ENCODE peak calls at places on chromosomes 5 and 9, in nine cellular contexts. Y is psoas muscle; A is neural progenitor cell; Z is NCI-H1436; K is AG04450; R is posterior vena cava; U is stimulated activated CD4-positive, alpha-beta T cell treated with anti-CD3 and anti-CD28 coated beads, Interleukin-1b, Interleukin-23, amount 100 ng/mL, for 24 hours; I is T-cell; O is RKO. M is an unnamed sample.
A peak's percentile ranks its signal among the peaks of the same experiment; 100 is the strongest.

GRCh38 chr5:1231354-1231905 is 6.2 kb downstream of the SLC6A18 start:
- DNase-seq in Z (peak; percentile 72), O (no peak), I (no peak), R (no peak), U (no peak), A (no peak), K (no peak), Y (no peak), M (no peak)

GRCh38 chr5:107853031-107853430 is 182.3 kb upstream of the EFNA5 start:
- DNase-seq in I (no peak), O (no peak), U (no peak), K (no peak), A (no peak), Y (no peak), Z (no peak), R (no peak), M (no peak)

GRCh38 chr5:4905674-4906528 is 234.2 kb upstream of the ADAMTS16 start:
- DNase-seq in Z (no peak), K (no peak), R (peak; percentile 92), U (no peak), I (no peak), Y (peak; percentile 65), A (peak; percentile 24), O (no peak), M (no peak)

GRCh38 chr5:176700239-176700847 is 53.1 kb downstream of the TSPAN17 start:
- DNase-seq in A (peak; percentile 81), O (no peak), Z (no peak), U (no peak), R (no peak), Y (no peak), K (no peak), I (no peak), M (no peak)

GRCh38 chr5:131221888-131222287 is 42.0 kb upstream of the CDC42SE2 start:
- DNase-seq in R (no peak), O (peak; percentile 50), Z (no peak), U (no peak), A (no peak), I (no peak), K (no peak), Y (no peak), M (no peak)

GRCh38 chr9:136316896-136317676 is 10.3 kb upstream of the GPSM1 start:
- DNase-seq in A (no peak), Y (no peak), R (no peak), I (no peak), Z (no peak), U (no peak), K (no peak), O (no peak), M (no peak)

GRCh38 chr9:94861589-94862241 is 135.2 kb downstream of the AOPEP start:
- DNase-seq in R (no peak), I (no peak), O (no peak), A (no peak), Y (no peak), K (peak; percentile 41), U (no peak), Z (no peak), M (no peak)

GRCh38 chr9:16001856-16002255 is 449.0 kb downstream of the CCDC171 start:
- DNase-seq in I (no peak), K (no peak), O (peak; percentile 33), Y (no peak), U (no peak), R (no peak), Z (no peak), A (no peak), M (no peak)

GRCh38 chr9:122821278-122821952 is 7.0 kb downstream of the PDCL start:
- DNase-seq in I (no peak), R (no peak), U (no peak), A (no peak), O (no peak), Y (peak; percentile 30), K (no peak), Z (no peak), M (no peak)

GRCh38 chr9:93059097-93059959 is 827 bp downstream of the SUSD3 start:
- DNase-seq in A (no peak), Y (no peak), K (no peak), O (no peak), Z (no peak), R (no peak), U (no peak), I (no peak), M (no peak)

GRCh38 chr5:130720355-130720754 is 444.7 kb downstream of the HINT1 start:
- DNase-seq in K (no peak), R (no peak), A (peak; percentile 71), O (peak; percentile 61), I (no peak), U (no peak), Y (no peak), Z (peak; percentile 9), M (no peak)

GRCh38 chr9:114687034-114687433 is 5.0 kb upstream of the TEX48 start:
- DNase-seq in R (no peak), K (no peak), I (no peak), U (no peak), Z (no peak), A (no peak), Y (no peak), O (peak; percentile 52), M (no peak)

GRCh38 chr5:172618574-172619365 is 22.3 kb upstream of the NEURL1B start:
- DNase-seq in A (no peak), K (no peak), I (no peak), R (peak; percentile 26), O (no peak), Y (no peak), U (no peak), Z (no peak), M (no peak)

GRCh38 chr9:113568481-113569321 is 105.2 kb downstream of the RGS3 start:
- DNase-seq in U (no peak), Z (no peak), A (no peak), R (peak; percentile 54), Y (peak; percentile 66), I (no peak), K (no peak), O (no peak), M (no peak)

GRCh38 chr5:149005077-149005892 is 57.6 kb downstream of the SH3TC2 start:
- DNase-seq in A (no peak), Y (no peak), U (no peak), Z (no peak), K (no peak), O (no peak), R (no peak), I (no peak), M (no peak)

GRCh38 chr5:10695055-10695649 is 65.9 kb downstream of the DAP start:
- DNase-seq in I (no peak), R (peak; percentile 87), K (no peak), U (no peak), A (peak; percentile 72), O (peak; percentile 72), Z (peak; percentile 28), Y (peak; percentile 62), M (no peak)

GRCh38 chr5:88140396-88140862 is 128.2 kb downstream of the TMEM161B start:
- DNase-seq in Z (no peak), R (peak; percentile 74), I (no peak), O (no peak), K (no peak), U (no peak), Y (no peak), A (peak; percentile 69), M (no peak)

GRCh38 chr5:117434266-117434665 is 859.6 kb upstream of the SEMA6A start:
- DNase-seq in U (no peak), Y (no peak), A (no peak), Z (no peak), O (no peak), I (no peak), K (no peak), R (no peak), M (no peak)

GRCh38 chr9:70519912-70520724 is 105.7 kb upstream of the KLF9 start:
- DNase-seq in O (no peak), R (no peak), U (no peak), Y (no peak), I (no peak), K (no peak), A (no peak), Z (no peak), M (no peak)

GRCh38 chr5:172417130-172417802 is 37.1 kb downstream of the SH3PXD2B start:
- DNase-seq in R (peak; percentile 11), Y (no peak), U (no peak), K (no peak), I (no peak), O (no peak), Z (no peak), A (no peak), M (no peak)

GRCh38 chr5:96978812-96979449 is 43.1 kb downstream of the LNPEP start:
- DNase-seq in K (peak; percentile 61), O (no peak), U (no peak), Y (no peak), A (peak; percentile 6), I (no peak), R (no peak), Z (no peak), M (no peak)

GRCh38 chr5:135537745-135538144 is 2.0 kb upstream of the NEUROG1 start:
- DNase-seq in O (no peak), R (no peak), U (no peak), A (no peak), Y (no peak), I (no peak), K (no peak), Z (no peak), M (no peak)

GRCh38 chr5:173396311-173396993 is 68.2 kb upstream of the STC2 start:
- DNase-seq in O (no peak), Y (no peak), K (no peak), R (no peak), I (no peak), Z (no peak), A (peak; percentile 67), U (no peak), M (no peak)

GRCh38 chr9:92404437-92404836 is at the start of gene OGN:
- DNase-seq in U (no peak), K (no peak), O (no peak), R (no peak), I (no peak), A (no peak), Z (no peak), Y (no peak), M (no peak)

GRCh38 chr5:71471193-71471592 is 15.7 kb downstream of the BDP1 start:
- DNase-seq in Y (peak; percentile 25), I (no peak), A (no peak), O (peak; percentile 30), K (no peak), R (no peak), U (no peak), Z (no peak), M (no peak)

GRCh38 chr9:34145165-34145564 is 18.7 kb upstream of the DCAF12 start:
- DNase-seq in I (no peak), O (peak; percentile 28), Y (no peak), R (peak; percentile 43), U (no peak), A (no peak), Z (no peak), K (no peak), M (no peak)

GRCh38 chr5:181221105-181221791 is 1.8 kb upstream of the TRIM41 start:
- DNase-seq in O (no peak), I (peak; percentile 71), Y (no peak), R (peak; percentile 75), U (no peak), K (no peak), Z (no peak), A (no peak), M (no peak)

M was measured in stimulated activated CD8-positive, alpha-beta memory T cell treated with anti-CD3 and anti-CD28 coated beads, Interleukin-15, amount 100 ng/mL, for 24 hours.